ENCODE peak calls at places on chromosomes 12 and 14, in four cellular contexts. E is small intestine; B is stimulated activated CD8-positive, alpha-beta memory T cell treated with anti-CD3 and anti-CD28 coated beads, Interleukin-15, amount 100 ng/mL, for 1 hour; V is GM03348. P is an unnamed sample.

GRCh38 chr14:24409217-24409616 is 10.4 kb downstream of the NYNRIN start:
- DNase-seq in V (no peak), E (no peak), B (no peak), P (no peak)

GRCh38 chr12:132043216-132043615 is 93.5 kb downstream of the EP400 start:
- DNase-seq in B (no peak), E (no peak), V (no peak), P (no peak)

GRCh38 chr12:108939594-108939993 is 59.7 kb downstream of the DAO start:
- DNase-seq in B (no peak), E (peak), V (no peak), P (no peak)

GRCh38 chr14:104473244-104473565 is 106.4 kb upstream of the C14orf180 start:
- DNase-seq in E (no peak), B (no peak), V (no peak), P (no peak)

GRCh38 chr12:4852308-4852707 is 57.4 kb upstream of the KCNA1 start:
- DNase-seq in V (no peak), B (no peak), E (no peak), P (no peak)

GRCh38 chr12:26513357-26514043 is 318.1 kb downstream of the SSPN start:
- DNase-seq in V (no peak), B (no peak), E (no peak), P (no peak)

GRCh38 chr12:4027412-4027811 is 154.2 kb upstream of the PARP11 start:
- DNase-seq in V (no peak), E (peak), B (peak), P (peak)

GRCh38 chr14:51614707-51615106 is 37.0 kb upstream of the FRMD6 start:
- DNase-seq in E (no peak), V (no peak), B (no peak), P (no peak)

GRCh38 chr12:132513070-132513398 is 23.1 kb downstream of the FBRSL1 start:
- DNase-seq in B (no peak), E (no peak), V (peak), P (no peak)

GRCh38 chr12:116474331-116474730 is 84.8 kb upstream of the MAP1LC3B2 start:
- DNase-seq in E (no peak), B (no peak), V (no peak), P (no peak)

GRCh38 chr12:122788387-122788786 is 14.0 kb downstream of the CCDC62 start:
- DNase-seq in E (no peak), V (no peak), B (no peak), P (no peak)

GRCh38 chr12:102407776-102408486 is 72.4 kb downstream of the IGF1 start:
- DNase-seq in B (no peak), E (no peak), V (peak), P (no peak)

GRCh38 chr12:27868165-27868564 is 88.1 kb upstream of the MANSC4 start:
- DNase-seq in V (peak), B (no peak), E (no peak), P (no peak)

GRCh38 chr12:18859400-18859799 is 121.5 kb downstream of the CAPZA3 start:
- DNase-seq in B (no peak), E (no peak), V (no peak), P (no peak)

P was measured in central memory CD8-positive, alpha-beta T cell.